ENCODE peak calls at places on chromosome 1, in six cellular contexts. T is hepatocyte, G is GM23338, P is GM23248, Z is astrocyte, D is neural progenitor cell. K is an unnamed sample.
A peak's percentile ranks its signal among the peaks of the same experiment; 100 is the strongest.

GRCh38 chr1:2528016-2528415 is 1.6 kb upstream of the PANK4 start:
- DNase-seq in T (no peak), G (no peak), P (no peak), Z (no peak), D (no peak), K (no peak)

GRCh38 chr1:153277852-153278251 is 18.4 kb downstream of the LORICRIN start:
- DNase-seq in T (no peak), G (peak; percentile 87), P (no peak), Z (no peak), D (no peak), K (no peak)

GRCh38 chr1:185916866-185917265 is 182.7 kb downstream of the HMCN1 start:
- DNase-seq in T (no peak), G (no peak), P (peak; percentile 69), Z (no peak), D (no peak), K (no peak)

GRCh38 chr1:172507741-172508140 is 25.2 kb upstream of the SUCO start:
- DNase-seq in T (no peak), G (no peak), P (no peak), Z (no peak), D (no peak), K (no peak)

GRCh38 chr1:76281306-76281705 is 206.8 kb downstream of the ST6GALNAC3 start:
- DNase-seq in T (no peak), G (no peak), P (no peak), Z (no peak), D (no peak), K (no peak)

GRCh38 chr1:169163059-169163458 is 56.6 kb downstream of the ATP1B1 start:
- DNase-seq in T (no peak), G (no peak), P (no peak), Z (peak; percentile 40), D (no peak), K (no peak)

GRCh38 chr1:46062651-46063319 is 69.6 kb downstream of the PIK3R3 start:
- DNase-seq in T (peak; percentile 14), G (no peak), P (peak; percentile 10), Z (no peak), D (no peak), K (no peak)

GRCh38 chr1:172698224-172698623 is 39.3 kb downstream of the FASLG start:
- DNase-seq in T (no peak), G (no peak), P (peak; percentile 13), Z (no peak), D (no peak), K (no peak)

GRCh38 chr1:243313635-243314536 is 58.0 kb downstream of the SDCCAG8 start:
- DNase-seq in T (no peak), G (no peak), P (no peak), Z (no peak), D (no peak), K (no peak)

GRCh38 chr1:85692730-85693314 is 15.4 kb downstream of the ZNHIT6 start:
- DNase-seq in T (peak; percentile 43), G (peak; percentile 36), P (peak; percentile 77), Z (peak; percentile 45), D (no peak), K (peak; percentile 47)

GRCh38 chr1:71047635-71048607 is at the start of gene PTGER3:
- DNase-seq in T (peak; percentile 83), G (peak; percentile 80), P (peak; percentile 63), Z (no peak), D (peak; percentile 87), K (peak; percentile 97)

GRCh38 chr1:17673335-17674075 is 81.6 kb upstream of the ACTL8 start:
- DNase-seq in T (no peak), G (no peak), P (peak; percentile 33), Z (no peak), D (peak; percentile 42), K (no peak)

GRCh38 chr1:97120821-97121220 is 399.2 kb downstream of the PTBP2 start:
- DNase-seq in T (no peak), G (no peak), P (no peak), Z (no peak), D (no peak), K (no peak)

GRCh38 chr1:7679873-7680790 is 91.0 kb upstream of the VAMP3 start:
- DNase-seq in T (peak; percentile 81), G (peak; percentile 68), P (peak; percentile 53), Z (peak; percentile 12), D (peak; percentile 67), K (peak; percentile 70)

GRCh38 chr1:86866665-86867064 is 47.3 kb downstream of the SELENOF start:
- DNase-seq in T (no peak), G (no peak), P (peak; percentile 75), Z (peak; percentile 57), D (no peak), K (no peak)

GRCh38 chr1:183633676-183634343 is 1.8 kb downstream of the ARPC5 start:
- DNase-seq in T (peak; percentile 57), G (peak; percentile 72), P (peak; percentile 84), Z (peak; percentile 87), D (peak; percentile 51), K (peak; percentile 85)

GRCh38 chr1:228691926-228692325 is 43.4 kb upstream of the RHOU start:
- DNase-seq in T (peak; percentile 68), G (peak; percentile 71), P (peak; percentile 50), Z (peak; percentile 19), D (peak; percentile 48), K (peak; percentile 28)

GRCh38 chr1:25952851-25953401 is 44.9 kb downstream of the PAFAH2 start:
- DNase-seq in T (no peak), G (no peak), P (peak; percentile 55), Z (peak; percentile 34), D (no peak), K (no peak)

GRCh38 chr1:30399026-30399425 is 324.4 kb downstream of the MATN1 start:
- DNase-seq in T (no peak), G (no peak), P (no peak), Z (no peak), D (no peak), K (no peak)

GRCh38 chr1:44408181-44409018 is 3.3 kb downstream of the RNF220 start:
- DNase-seq in T (peak; percentile 17), G (peak; percentile 91), P (no peak), Z (no peak), D (peak; percentile 87), K (peak; percentile 15)

GRCh38 chr1:44405804-44406743 is 1.0 kb downstream of the RNF220 start:
- DNase-seq in T (peak; percentile 20), G (peak; percentile 68), P (peak; percentile 30), Z (no peak), D (peak; percentile 54), K (peak; percentile 54)

GRCh38 chr1:44409019-44409602 is 4.1 kb downstream of the RNF220 start:
- DNase-seq in T (no peak), G (no peak), P (no peak), Z (no peak), D (no peak), K (no peak)

GRCh38 chr1:44406761-44407429 is 1.8 kb downstream of the RNF220 start:
- DNase-seq in T (peak; percentile 15), G (peak; percentile 52), P (peak; percentile 31), Z (no peak), D (peak; percentile 68), K (peak; percentile 25)

DNA sequence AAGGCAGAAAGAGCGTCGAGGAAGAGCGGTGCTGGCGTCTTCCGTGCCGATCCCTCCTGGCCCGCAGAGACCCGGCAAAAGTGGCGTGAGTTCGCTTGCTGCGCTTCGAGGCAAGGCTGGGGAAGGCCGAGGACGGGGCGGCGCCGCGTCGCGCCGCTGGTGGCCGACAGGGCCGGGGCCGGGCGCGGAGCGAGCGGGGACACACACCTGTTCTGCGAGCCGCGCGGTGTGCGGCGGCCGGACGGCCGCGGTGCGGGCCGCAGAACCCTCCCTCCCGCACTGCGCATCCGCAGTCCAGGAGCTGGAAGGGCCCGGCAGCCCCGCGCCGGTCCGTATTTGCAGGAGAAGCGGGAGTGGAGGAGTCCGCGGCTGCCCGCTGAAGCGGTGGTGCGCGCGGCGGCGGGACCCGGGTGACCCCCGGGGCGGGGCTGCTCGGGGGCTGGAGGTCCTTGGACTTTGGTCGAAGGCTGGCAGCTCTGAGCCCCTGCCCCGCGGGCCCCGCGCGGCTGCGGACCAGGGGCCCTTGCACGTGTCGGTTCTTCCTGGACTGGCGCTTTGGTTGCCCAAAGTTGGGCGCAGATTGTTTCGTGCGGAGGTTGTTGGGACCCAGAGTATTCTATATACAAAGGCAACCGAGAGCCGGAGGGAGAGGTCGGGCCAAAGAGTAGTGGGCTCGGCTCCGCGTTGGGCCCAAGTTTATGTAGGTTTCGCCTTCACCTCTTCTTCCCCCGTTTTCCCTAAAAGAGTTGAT is 2.5 kb downstream of the RNF220 start:
- DNase-seq in T (peak; percentile 45), G (peak; percentile 55), P (no peak), Z (no peak), D (peak; percentile 70), K (no peak)
- H3K4me3 ChIP-seq in T (no peak overlapping the region), G (peak overlapping the region; percentile 98), P (no peak overlapping the region), Z (no peak overlapping the region), D (peak overlapping the region; percentile 52), K (no peak overlapping the region)

GRCh38 chr1:235820059-235820458 is 46.6 kb downstream of the LYST start:
- DNase-seq in T (no peak), G (no peak), P (no peak), Z (no peak), D (no peak), K (no peak)
- TF ChIP-seq EZH2 in T (no peak), G (no peak), P (no peak), Z (no peak), D (no peak), K (no peak)

DNA sequence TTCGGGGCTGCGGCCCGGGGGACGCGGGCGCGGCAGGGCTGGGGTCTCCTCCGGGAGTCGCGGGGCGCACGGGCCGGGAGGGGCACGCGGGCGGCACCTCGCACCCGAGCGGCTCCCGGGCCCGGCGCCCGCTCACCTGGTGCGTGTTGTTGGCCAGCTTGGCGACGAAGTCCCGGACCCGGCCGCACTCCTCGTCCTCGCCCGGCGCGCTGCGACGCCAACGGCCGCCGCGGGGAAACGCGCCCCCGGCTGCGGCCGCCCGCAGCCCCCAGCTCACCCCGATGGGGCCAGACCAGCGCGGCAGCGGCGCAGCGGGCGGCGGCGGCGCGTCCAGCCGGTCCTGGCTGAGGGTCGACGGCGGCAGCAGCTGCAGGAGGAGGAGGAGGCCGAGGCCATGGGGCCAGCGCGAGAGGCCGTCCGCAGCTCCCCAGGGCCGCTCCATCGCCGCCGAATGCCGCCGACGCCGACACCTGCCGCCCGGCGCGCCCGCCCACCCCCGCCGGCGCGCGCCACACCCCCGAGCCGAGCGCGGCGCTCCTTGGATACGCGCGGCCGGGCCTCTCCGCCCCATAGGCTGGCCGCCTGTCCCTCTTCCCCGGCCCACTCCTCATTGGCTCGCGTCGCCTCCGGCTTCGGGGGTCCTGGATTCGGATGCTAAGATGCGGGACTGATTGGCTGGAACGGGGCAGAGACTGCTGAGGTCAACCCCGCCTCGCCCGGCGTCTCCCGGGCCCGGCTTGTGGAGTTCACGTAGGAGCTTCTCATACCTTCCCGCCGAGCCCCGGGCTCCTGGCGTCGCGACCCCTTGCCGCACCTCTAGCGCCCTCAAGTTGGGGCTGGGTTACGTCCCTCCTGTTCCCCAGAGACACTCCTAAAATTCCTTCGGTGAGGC is at the start of gene SORT1:
- DNase-seq in T (peak; percentile 93), G (peak; percentile 99), P (peak; percentile 80), Z (peak; percentile 84), D (peak; percentile 99), K (peak; percentile 97)
- H3K27ac ChIP-seq in T (peak within 1 kb of the TSS; percentile 78), G (peak within 1 kb of the TSS; percentile 98), P (no peak within 1 kb of the TSS), Z (peak within 1 kb of the TSS; percentile 29), D (peak within 1 kb of the TSS; percentile 72), K (peak within 1 kb of the TSS; percentile 36)

DNA sequence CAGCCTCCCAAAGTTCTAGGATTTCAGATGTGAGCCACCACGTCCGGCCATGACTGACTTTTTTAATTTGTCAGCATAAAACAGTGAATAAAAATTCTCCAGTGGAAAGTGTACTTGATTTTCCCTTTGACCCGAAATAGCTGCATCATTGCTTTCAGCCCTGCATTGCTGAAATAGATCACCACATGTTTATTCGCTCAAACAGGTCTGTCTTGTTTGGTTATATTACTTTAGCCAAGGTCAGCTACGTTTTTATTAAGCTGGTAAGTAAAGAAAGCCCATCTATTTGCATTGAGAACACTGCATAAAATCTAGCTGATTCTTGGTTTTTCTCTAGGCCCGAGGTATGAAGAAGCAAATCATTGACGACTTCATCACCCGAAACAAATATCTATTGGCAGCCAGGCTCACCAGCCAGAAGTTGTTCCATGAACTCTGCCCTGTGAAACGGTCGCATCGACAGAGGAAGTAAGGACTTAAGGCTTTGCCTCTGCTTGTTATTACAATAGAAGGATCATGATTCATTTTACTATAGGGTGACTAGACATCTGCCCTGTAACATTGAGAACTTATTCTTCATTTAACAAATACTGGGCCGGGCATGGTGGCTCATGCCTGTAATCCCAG is 25.5 kb downstream of the AGMAT start:
- DNase-seq in T (peak; percentile 54), G (no peak), P (no peak), Z (no peak), D (no peak), K (no peak)
- H3K4me3 ChIP-seq in T (no peak overlapping the region), G (no peak overlapping the region), P (no peak overlapping the region), Z (no peak overlapping the region), D (no peak overlapping the region), K (no peak overlapping the region)